ENCODE peak calls at places on chromosomes 4 and X, in ten cellular contexts. J is hepatocyte, T is foreskin fibroblast, C is ascending aorta, G is OCI-LY7, H is transverse colon, S is cardiac muscle cell, N is astrocyte, F is fibroblast of the aortic adventitia, A is astrocyte of the cerebellum. W is an unnamed sample.

GRCh38 chr4:119679251-119679650 is 50.6 kb upstream of the PDE5A start:
- DNase-seq in C (no peak), T (no peak), S (no peak), H (no peak), N (peak), J (no peak), F (no peak), G (no peak), A (peak), W (no peak)

GRCh38 chr4:159401791-159402380 is 299.0 kb downstream of the RAPGEF2 start:
- DNase-seq in A (peak), T (peak), N (peak), F (peak), G (no peak), J (peak), H (no peak), S (no peak), C (no peak), W (peak)

GRCh38 chr4:25814323-25814722 is 48.5 kb downstream of the SEL1L3 start:
- DNase-seq in C (peak), A (no peak), F (peak), H (peak), J (no peak), S (no peak), T (no peak), N (peak), G (no peak), W (no peak)

GRCh38 chr4:73098713-73099112 is 29.2 kb upstream of the COX18 start:
- DNase-seq in S (no peak), F (no peak), N (no peak), C (no peak), H (no peak), T (no peak), A (no peak), J (no peak), G (no peak), W (no peak)

GRCh38 chrX:33041141-33041540 is 170.2 kb downstream of the DMD start:
- DNase-seq in H (no peak), N (no peak), A (no peak), C (no peak), T (no peak), S (no peak), G (no peak), J (no peak), F (no peak), W (no peak)

GRCh38 chrX:809081-809480 is 178.5 kb downstream of the SHOX start:
- DNase-seq in T (no peak), F (no peak), A (no peak), S (no peak), H (no peak), N (no peak), C (no peak), J (no peak), G (no peak), W (no peak)

GRCh38 chr4:25970241-25970675 is 56.2 kb downstream of the SMIM20 start:
- DNase-seq in G (peak), F (no peak), C (peak), S (no peak), N (no peak), H (peak), J (no peak), A (no peak), T (no peak), W (no peak)

GRCh38 chr4:140116442-140117104 is 37.4 kb downstream of the MAML3 start:
- DNase-seq in G (no peak), S (no peak), H (no peak), A (no peak), J (no peak), C (no peak), T (no peak), N (peak), F (no peak), W (no peak)

GRCh38 chrX:75155454-75155829 is 641 bp downstream of the ABCB7 start:
- DNase-seq in J (no peak), N (no peak), A (no peak), S (no peak), T (no peak), G (peak), H (no peak), F (peak), C (no peak), W (no peak)

GRCh38 chr4:186839122-186840037 is 115.7 kb upstream of the FAT1 start:
- DNase-seq in F (peak), C (no peak), J (no peak), N (peak), H (no peak), S (no peak), A (peak), G (no peak), T (peak), W (peak)

GRCh38 chr4:66604192-66604591 is 933.9 kb upstream of the EPHA5 start:
- DNase-seq in T (no peak), A (no peak), N (no peak), H (no peak), S (no peak), C (no peak), J (no peak), G (no peak), F (no peak), W (no peak)

GRCh38 chrX:17738737-17739535 is 1.6 kb downstream of the SCML1 start:
- DNase-seq in N (peak), A (no peak), H (no peak), F (peak), G (no peak), C (no peak), T (no peak), J (no peak), S (no peak), W (no peak)

GRCh38 chrX:150475466-150475865 is 93.0 kb upstream of the MTM1 start:
- DNase-seq in G (no peak), F (peak), H (no peak), A (no peak), S (no peak), C (no peak), N (no peak), T (no peak), J (no peak), W (no peak)

GRCh38 chr4:109648266-109648996 is 54.8 kb downstream of the CASP6 start:
- DNase-seq in F (peak), S (no peak), H (no peak), N (no peak), A (no peak), J (no peak), T (no peak), G (no peak), C (no peak), W (peak)

GRCh38 chr4:4935974-4936373 is 76.5 kb downstream of the MSX1 start:
- DNase-seq in N (no peak), G (no peak), T (no peak), S (no peak), C (no peak), H (no peak), A (no peak), J (no peak), F (no peak), W (no peak)

GRCh38 chr4:145557720-145558119 is 61.5 kb upstream of the MMAA start:
- DNase-seq in J (peak), N (peak), T (peak), A (peak), S (peak), C (no peak), H (peak), F (peak), G (peak), W (no peak)

GRCh38 chrX:13659057-13659456 is 6.1 kb downstream of the TCEANC start:
- DNase-seq in N (peak), A (no peak), J (no peak), H (no peak), C (no peak), T (peak), F (peak), S (no peak), G (peak), W (no peak)

GRCh38 chrX:78092296-78092695 is 11.8 kb upstream of the PGK1 start:
- DNase-seq in S (peak), F (peak), A (peak), H (no peak), G (peak), J (no peak), N (peak), T (peak), C (no peak), W (no peak)

GRCh38 chr4:63556332-63556731 is 852.9 kb downstream of the TECRL start:
- DNase-seq in F (no peak), C (no peak), T (no peak), S (no peak), N (no peak), J (no peak), G (no peak), H (no peak), A (no peak), W (no peak)
- TF ChIP-seq CTCF in F (no peak), C (no peak), T (no peak), S (no peak), N (no peak), J (no peak), G (peak), H (no peak), A (no peak), W (peak)

GRCh38 chrX:101395789-101396188 is 5.0 kb downstream of the RPL36A start:
- DNase-seq in N (no peak), J (no peak), T (no peak), C (no peak), S (no peak), G (no peak), F (no peak), A (no peak), H (no peak), W (no peak)

GRCh38 chrX:101393530-101394305 is 2.9 kb downstream of the RPL36A start:
- DNase-seq in F (no peak), A (no peak), G (no peak), J (no peak), N (no peak), C (no peak), S (no peak), T (no peak), H (no peak), W (no peak)

GRCh38 chrX:101391831-101392230 is 1.0 kb downstream of the RPL36A start:
- DNase-seq in G (no peak), H (no peak), T (no peak), C (no peak), J (no peak), F (no peak), S (no peak), A (no peak), N (no peak), W (no peak)

GRCh38 chrX:101397779-101398178 is 7.0 kb downstream of the RPL36A start:
- DNase-seq in G (no peak), C (no peak), S (peak), N (peak), F (no peak), J (peak), T (peak), H (no peak), A (no peak), W (no peak)

GRCh38 chrX:101394372-101394771 is 3.6 kb downstream of the RPL36A start:
- DNase-seq in S (no peak), H (no peak), J (no peak), F (no peak), N (no peak), T (no peak), G (no peak), A (no peak), C (no peak), W (no peak)
- H3K4me3 ChIP-seq in S (no peak), H (no peak), J (no peak), F (no peak), N (no peak), T (no peak), G (peak), A (no peak), C (no peak), W (no peak)

GRCh38 chr4:8840816-8841455 is 30.7 kb downstream of the HMX1 start:
- DNase-seq in T (no peak), A (no peak), N (no peak), F (no peak), J (no peak), H (peak), G (no peak), S (no peak), C (no peak), W (no peak)
- TF ChIP-seq CTCF in T (no peak), A (no peak), N (no peak), F (no peak), J (no peak), H (no peak), G (no peak), S (no peak), C (no peak), W (no peak)

GRCh38 chr4:137363496-137363895 is 168.8 kb downstream of the PCDH18 start:
- DNase-seq in F (no peak), S (no peak), J (no peak), N (no peak), A (no peak), G (no peak), T (no peak), H (no peak), C (no peak), W (no peak)

GRCh38 chr4:137361756-137362470 is 170.4 kb downstream of the PCDH18 start:
- DNase-seq in H (no peak), C (no peak), S (no peak), J (no peak), A (no peak), N (peak), T (no peak), F (peak), G (no peak), W (no peak)

GRCh38 chr4:137360701-137361213 is 171.5 kb downstream of the PCDH18 start:
- DNase-seq in C (no peak), H (no peak), T (no peak), S (no peak), G (no peak), F (no peak), N (no peak), A (no peak), J (no peak), W (peak)

GRCh38 chr4:137359691-137360315 is 172.5 kb downstream of the PCDH18 start:
- DNase-seq in S (no peak), T (peak), N (no peak), F (peak), A (no peak), G (no peak), C (no peak), J (peak), H (no peak), W (peak)
- H3K4me3 ChIP-seq in S (no peak), T (peak), N (no peak), F (no peak), A (no peak), G (no peak), C (no peak), J (no peak), H (no peak), W (no peak)

DNA sequence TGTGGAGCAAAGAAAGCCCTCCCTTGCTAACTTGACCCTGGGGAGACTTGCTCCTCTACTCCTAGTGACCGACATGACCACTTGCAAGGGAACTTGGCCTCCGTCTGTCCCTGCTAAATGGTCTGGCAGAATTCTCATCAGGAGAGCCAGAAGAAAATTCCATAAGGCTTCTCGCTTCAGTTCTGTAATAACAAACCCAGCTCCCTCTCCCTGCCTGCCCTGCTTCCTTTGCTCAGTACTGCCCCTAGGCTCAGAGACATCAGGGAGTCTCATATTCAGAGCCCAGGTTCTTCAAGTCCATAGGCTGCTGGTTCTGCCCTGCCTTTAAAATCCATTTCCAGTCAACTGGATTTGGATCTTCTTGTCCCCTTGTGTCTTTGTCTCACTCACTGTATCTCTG is 13.1 kb downstream of the DOCK11 start:
- DNase-seq in G (no peak), N (no peak), T (no peak), A (no peak), H (no peak), J (no peak), C (no peak), S (no peak), F (peak), W (no peak)
- TF ChIP-seq CTCF in G (no peak), N (no peak), T (no peak), A (peak), H (no peak), J (no peak), C (peak), S (peak), F (peak), W (no peak)

DNA sequence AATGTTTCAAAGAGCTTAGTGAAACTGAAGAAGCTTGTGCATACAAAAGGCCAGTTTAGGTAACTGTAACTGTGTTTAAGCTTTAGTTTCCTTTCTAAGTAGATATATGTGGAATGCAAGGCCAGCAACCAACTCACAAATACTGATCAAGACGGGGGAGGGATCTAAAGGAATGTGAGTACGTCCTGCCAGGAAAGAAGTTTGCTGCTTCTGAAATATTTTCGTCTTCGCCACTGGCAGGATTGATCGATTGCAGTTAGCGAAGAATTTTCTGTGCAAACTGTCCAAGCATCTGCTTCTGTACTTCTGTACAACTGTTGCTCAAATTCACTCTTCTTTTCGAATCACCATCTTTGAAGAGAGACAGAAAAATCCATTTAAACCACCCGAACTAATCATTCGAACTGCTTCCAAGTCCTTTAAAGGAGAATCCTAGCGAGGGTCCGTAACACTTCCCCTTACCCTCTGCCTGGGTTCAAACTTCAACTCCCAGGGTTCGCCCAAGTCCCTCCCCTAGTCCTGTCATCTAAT is 373 bp upstream of the INTS6L start:
- DNase-seq in G (peak), T (peak), F (peak), J (peak), A (peak), C (no peak), S (peak), N (peak), H (no peak), W (no peak)
- H3K4me3 ChIP-seq in G (peak), T (peak), F (peak), J (peak), A (peak), C (peak), S (peak), N (peak), H (peak), W (peak)

GRCh38 chrX:80285131-80285773 is 135.0 kb upstream of the TENT5D start:
- DNase-seq in S (peak), A (no peak), C (no peak), N (no peak), F (peak), J (peak), T (no peak), G (peak), H (peak), W (no peak)
- TF ChIP-seq CTCF in S (peak), A (no peak), C (no peak), N (no peak), F (peak), J (peak), T (peak), G (peak), H (peak), W (peak)

W was measured in retinal pigment epithelial cell.